ENCODE peak calls at places on chromosomes 6 and 20, in seven cellular contexts. I is heart right ventricle, P is glutamatergic neuron, Y is prostate gland, E is Kasumi-1, J is stomach, M is testis. W is an unnamed sample.

GRCh38 chr20:1467355-1468116 is 887 bp upstream of the NSFL1C start:
- DNase-seq in I (peak), P (no peak), Y (no peak), E (peak), J (peak), M (peak), W (no peak)

GRCh38 chr20:46308258-46309157 is at the start of gene CDH22:
- DNase-seq in J (peak), I (peak), P (peak), E (peak), Y (peak), M (peak), W (no peak)

GRCh38 chr6:10862361-10862760 is 19.5 kb downstream of the GCM2 start:
- DNase-seq in E (peak), Y (no peak), M (no peak), I (no peak), J (no peak), P (no peak), W (no peak)

GRCh38 chr20:3119044-3119443 is 34.5 kb upstream of the AVP start:
- DNase-seq in Y (no peak), I (no peak), E (no peak), J (no peak), P (no peak), M (peak), W (no peak)

GRCh38 chr6:116695398-116695797 is 14.4 kb downstream of the KPNA5 start:
- DNase-seq in J (no peak), Y (no peak), M (no peak), I (no peak), E (no peak), P (no peak), W (no peak)

GRCh38 chr6:101126501-101126900 is 245.4 kb upstream of the ASCC3 start:
- DNase-seq in Y (no peak), M (no peak), J (no peak), E (no peak), P (no peak), I (no peak), W (no peak)

GRCh38 chr6:10528170-10528981 is 7.2 kb downstream of the GCNT2 start:
- DNase-seq in E (no peak), J (peak), P (no peak), M (no peak), Y (peak), I (no peak), W (peak)

GRCh38 chr20:58135441-58136170 is 92.8 kb downstream of the ANKRD60 start:
- DNase-seq in M (no peak), Y (no peak), J (no peak), P (no peak), E (no peak), I (no peak), W (no peak)

GRCh38 chr6:17705778-17706579 is 746 bp downstream of the NUP153 start:
- DNase-seq in E (peak), M (peak), Y (peak), J (peak), I (peak), P (peak), W (no peak)

GRCh38 chr6:30618270-30618787 is 689 bp downstream of the MRPS18B start:
- DNase-seq in Y (no peak), M (no peak), E (no peak), I (no peak), J (peak), P (no peak), W (no peak)

GRCh38 chr6:83781506-83781905 is 71.7 kb upstream of the RIPPLY2 start:
- DNase-seq in J (no peak), M (no peak), I (no peak), P (no peak), E (no peak), Y (no peak), W (no peak)

GRCh38 chr6:137717074-137718073 is 149.7 kb upstream of the TNFAIP3 start:
- DNase-seq in I (no peak), M (no peak), P (no peak), E (no peak), Y (no peak), J (no peak), W (no peak)

GRCh38 chr6:137827977-137828815 is 38.9 kb upstream of the TNFAIP3 start:
- DNase-seq in J (no peak), M (no peak), E (no peak), P (no peak), I (no peak), Y (no peak), W (no peak)

GRCh38 chr20:62642666-62643520 is 590 bp downstream of the SLCO4A1 start:
- DNase-seq in J (peak), Y (no peak), P (peak), M (peak), E (no peak), I (no peak), W (no peak)

GRCh38 chr6:9064156-9064555 is 628.8 kb upstream of the SLC35B3 start:
- DNase-seq in P (no peak), J (no peak), M (no peak), E (no peak), Y (no peak), I (no peak), W (no peak)

GRCh38 chr6:9405369-9405768 is 970.0 kb upstream of the SLC35B3 start:
- DNase-seq in M (no peak), I (no peak), E (no peak), J (no peak), P (no peak), Y (no peak), W (no peak)

W was measured in LNCaP clone FGC.